ENCODE peak calls at places on chromosomes 7 and 10, in four cellular contexts. S, J, Q and V are unnamed samples.

GRCh38 chr7:129188372-129188891 is at the start of gene SMO:
- DNase-seq in Q (no peak), S (peak), J (no peak), V (no peak)

GRCh38 chr7:17497136-17497535 is 198.7 kb downstream of the AHR start:
- DNase-seq in J (peak), S (no peak), Q (peak), V (no peak)

GRCh38 chr7:258476-259190 is 31.3 kb upstream of the FOXL3 start:
- DNase-seq in J (no peak), S (no peak), Q (no peak), V (no peak)

GRCh38 chr10:5076615-5077014 is 17.6 kb upstream of the AKR1C3 start:
- DNase-seq in Q (peak), S (no peak), J (peak), V (peak)

GRCh38 chr7:27248911-27249723 is 6.5 kb downstream of the EVX1 start:
- DNase-seq in J (peak), S (no peak), Q (peak), V (peak)

GRCh38 chr7:144941127-144941526 is 105.3 kb upstream of the TPK1 start:
- DNase-seq in J (no peak), S (no peak), Q (no peak), V (no peak)

GRCh38 chr10:79400567-79401004 is 44.8 kb downstream of the ZCCHC24 start:
- DNase-seq in Q (peak), J (no peak), S (no peak), V (no peak)

GRCh38 chr10:43255644-43256431 is 11.0 kb downstream of the RASGEF1A start:
- DNase-seq in J (no peak), S (no peak), Q (peak), V (no peak)

GRCh38 chr7:4214501-4215155 is 467.5 kb upstream of the FOXK1 start:
- DNase-seq in J (no peak), S (no peak), Q (no peak), V (no peak)

GRCh38 chr10:10551595-10551994 is 466.1 kb upstream of the CELF2 start:
- DNase-seq in J (no peak), S (no peak), Q (no peak), V (no peak)

GRCh38 chr10:86254526-86255174 is 111.9 kb downstream of the GRID1 start:
- DNase-seq in J (no peak), Q (no peak), S (no peak), V (no peak)

GRCh38 chr10:71088054-71088453 is 124.3 kb upstream of the UNC5B start:
- DNase-seq in J (no peak), S (no peak), Q (no peak), V (no peak)

GRCh38 chr7:23276381-23276780 is 22.8 kb upstream of the MALSU1 start:
- DNase-seq in J (no peak), S (no peak), Q (no peak), V (no peak)

GRCh38 chr10:83007521-83007920 is 1131.8 kb upstream of the GHITM start:
- DNase-seq in S (no peak), J (no peak), Q (no peak), V (no peak)

GRCh38 chr7:135769403-135769802 is 20.8 kb upstream of the FAM180A start:
- DNase-seq in S (no peak), Q (no peak), J (no peak), V (no peak)

GRCh38 chr10:30154126-30154525 is 94.7 kb upstream of the JCAD start:
- DNase-seq in J (no peak), S (no peak), Q (no peak), V (no peak)

GRCh38 chr7:87339373-87339897 is 6.0 kb upstream of the CROT start:
- DNase-seq in Q (no peak), J (peak), S (no peak), V (peak)

GRCh38 chr10:114038819-114039218 is 4.8 kb upstream of the ADRB1 start:
- DNase-seq in J (no peak), Q (no peak), S (no peak), V (no peak)

GRCh38 chr10:116742367-116743265 is at the start of gene HSPA12A:
- DNase-seq in Q (peak), J (peak), S (peak), V (peak)

GRCh38 chr7:45598697-45599520 is 24.7 kb downstream of the ADCY1 start:
- DNase-seq in Q (no peak), S (no peak), J (no peak), V (no peak)

GRCh38 chr10:78065616-78066410 is 32.1 kb downstream of the RPS24 start:
- DNase-seq in J (no peak), Q (no peak), S (no peak), V (no peak)

GRCh38 chr10:84196941-84197340 is 2.6 kb downstream of the CDHR1 start:
- DNase-seq in J (no peak), Q (no peak), S (no peak), V (no peak)

GRCh38 chr7:77197135-77197534 is 2.5 kb downstream of the FGL2 start:
- DNase-seq in Q (no peak), J (no peak), S (no peak), V (no peak)

GRCh38 chr10:44036425-44036824 is 348.5 kb downstream of the CXCL12 start:
- DNase-seq in S (no peak), J (no peak), Q (no peak), V (no peak)

GRCh38 chr10:103752680-103753248 is 102.6 kb downstream of the SH3PXD2A start:
- DNase-seq in S (no peak), Q (peak), J (no peak), V (no peak)

GRCh38 chr7:93948106-93948505 is 26.6 kb downstream of the GNG11 start:
- DNase-seq in J (peak), Q (peak), S (no peak), V (no peak)

GRCh38 chr7:18552943-18553584 is 57.5 kb downstream of the HDAC9 start:
- DNase-seq in J (no peak), Q (peak), S (no peak), V (no peak)

GRCh38 chr7:128831994-128832879 is 2.0 kb downstream of the FLNC start:
- DNase-seq in Q (peak), J (peak), S (peak), V (no peak)

GRCh38 chr7:85776691-85777363 is 590.0 kb upstream of the SEMA3D start:
- DNase-seq in S (no peak), Q (no peak), J (peak), V (peak)

GRCh38 chr7:111082351-111082750 is 8.6 kb upstream of the LRRN3 start:
- DNase-seq in S (no peak), J (peak), Q (peak), V (peak)

GRCh38 chr10:75395171-75395954 is 6.2 kb downstream of the ZNF503 start:
- DNase-seq in S (peak), J (peak), Q (peak), V (no peak)

GRCh38 chr10:76984559-76985443 is 652.8 kb downstream of the KCNMA1 start:
- DNase-seq in S (peak), J (peak), Q (peak), V (peak)

GRCh38 chr7:77813180-77813579 is 14.6 kb downstream of the PHTF2 start:
- DNase-seq in Q (no peak), S (no peak), J (no peak), V (no peak)

DNA sequence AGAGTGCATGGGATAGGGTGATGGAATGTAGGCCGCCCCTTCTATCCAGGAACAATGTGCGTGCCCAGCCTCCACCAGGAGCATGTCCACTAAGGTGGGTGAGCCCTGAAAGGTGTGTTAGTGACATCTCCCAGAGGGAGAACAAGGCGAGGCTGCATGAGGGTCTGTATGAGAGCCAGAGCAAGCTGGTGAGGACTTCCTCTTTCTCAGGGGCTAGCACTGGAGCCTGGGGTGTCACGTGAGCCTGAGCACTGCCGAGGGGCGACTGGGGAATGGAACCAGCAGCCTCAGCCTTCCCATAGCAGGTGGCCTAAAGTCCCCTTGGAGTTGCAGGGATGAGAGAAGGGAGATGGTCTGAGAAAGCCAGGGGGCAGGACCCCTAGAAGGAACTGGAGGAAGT is 156.3 kb upstream of the COBL start:
- DNase-seq in S (no peak), Q (no peak), J (no peak), V (no peak)
- H3K4me3 ChIP-seq in S (no peak), Q (no peak), J (no peak), V (no peak)

DNA sequence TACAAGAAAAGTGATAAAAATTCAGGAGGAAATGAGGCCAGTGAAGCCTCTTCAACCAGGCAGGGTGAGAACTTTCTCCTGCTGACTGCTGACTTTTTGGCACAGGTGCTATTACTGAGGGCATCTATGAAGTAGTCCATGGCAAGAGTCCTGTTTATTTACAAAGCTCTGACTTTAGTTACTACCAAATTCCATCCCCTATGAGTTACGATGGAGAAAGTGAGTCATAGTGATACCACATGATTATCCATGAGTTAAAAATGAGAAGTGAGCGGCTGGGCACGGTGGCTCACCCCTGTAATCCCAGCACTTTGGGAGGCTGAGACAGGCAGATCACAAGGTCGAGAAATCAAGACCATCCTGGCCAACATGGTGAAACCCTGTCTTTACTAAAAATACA is 19.9 kb downstream of the CCDC3 start:
- DNase-seq in J (no peak), S (no peak), Q (peak), V (no peak)
- H3K4me3 ChIP-seq in J (no peak), S (no peak), Q (no peak), V (no peak)

GRCh38 chr10:73887038-73888015 is 13.0 kb upstream of the CAMK2G start:
- DNase-seq in S (peak), J (peak), Q (peak), V (peak)

GRCh38 chr10:73888514-73888913 is 14.2 kb upstream of the CAMK2G start:
- DNase-seq in J (no peak), Q (peak), S (no peak), V (no peak)

GRCh38 chr10:73886625-73887024 is 12.3 kb upstream of the CAMK2G start:
- DNase-seq in J (no peak), Q (peak), S (no peak), V (no peak)

GRCh38 chr10:73890261-73890660 is 15.9 kb upstream of the CAMK2G start:
- DNase-seq in S (no peak), Q (no peak), J (no peak), V (no peak)

GRCh38 chr10:73889014-73889413 is 14.7 kb upstream of the CAMK2G start:
- DNase-seq in S (peak), Q (peak), J (peak), V (peak)
- H3K4me3 ChIP-seq in S (no peak), Q (no peak), J (no peak), V (no peak)

DNA sequence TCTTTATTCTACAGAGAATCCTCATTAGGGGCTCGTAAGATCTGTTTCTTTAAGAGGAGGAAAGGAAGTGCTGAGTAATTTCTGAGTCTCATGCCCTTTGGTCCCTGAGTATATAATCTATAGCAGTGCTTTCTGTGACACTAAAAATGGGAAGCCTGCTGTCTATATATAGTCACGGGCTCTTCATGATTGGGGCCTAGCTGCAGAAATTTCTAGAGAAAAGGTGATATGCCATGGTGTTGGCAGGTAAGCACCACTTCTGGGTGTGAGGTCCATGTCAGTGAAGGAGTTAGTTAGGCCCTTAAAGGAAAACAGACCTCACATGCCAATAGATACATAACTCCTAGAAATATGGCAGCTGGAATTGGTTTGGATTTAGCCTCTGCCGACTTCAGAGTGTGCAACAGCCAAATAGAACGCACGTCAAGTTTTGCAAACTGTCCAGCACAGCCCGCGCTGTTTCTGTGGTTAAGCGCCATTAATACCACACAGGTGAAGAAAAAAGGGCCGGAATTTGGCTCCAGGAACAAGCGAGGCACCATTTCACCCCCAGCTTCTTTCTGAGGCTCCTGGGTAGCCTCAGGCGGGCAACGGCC is 123.2 kb downstream of the TACC2 start:
- DNase-seq in S (no peak), Q (peak), J (peak), V (no peak)
- H3K4me3 ChIP-seq in S (peak), Q (peak), J (peak), V (peak)

DNA sequence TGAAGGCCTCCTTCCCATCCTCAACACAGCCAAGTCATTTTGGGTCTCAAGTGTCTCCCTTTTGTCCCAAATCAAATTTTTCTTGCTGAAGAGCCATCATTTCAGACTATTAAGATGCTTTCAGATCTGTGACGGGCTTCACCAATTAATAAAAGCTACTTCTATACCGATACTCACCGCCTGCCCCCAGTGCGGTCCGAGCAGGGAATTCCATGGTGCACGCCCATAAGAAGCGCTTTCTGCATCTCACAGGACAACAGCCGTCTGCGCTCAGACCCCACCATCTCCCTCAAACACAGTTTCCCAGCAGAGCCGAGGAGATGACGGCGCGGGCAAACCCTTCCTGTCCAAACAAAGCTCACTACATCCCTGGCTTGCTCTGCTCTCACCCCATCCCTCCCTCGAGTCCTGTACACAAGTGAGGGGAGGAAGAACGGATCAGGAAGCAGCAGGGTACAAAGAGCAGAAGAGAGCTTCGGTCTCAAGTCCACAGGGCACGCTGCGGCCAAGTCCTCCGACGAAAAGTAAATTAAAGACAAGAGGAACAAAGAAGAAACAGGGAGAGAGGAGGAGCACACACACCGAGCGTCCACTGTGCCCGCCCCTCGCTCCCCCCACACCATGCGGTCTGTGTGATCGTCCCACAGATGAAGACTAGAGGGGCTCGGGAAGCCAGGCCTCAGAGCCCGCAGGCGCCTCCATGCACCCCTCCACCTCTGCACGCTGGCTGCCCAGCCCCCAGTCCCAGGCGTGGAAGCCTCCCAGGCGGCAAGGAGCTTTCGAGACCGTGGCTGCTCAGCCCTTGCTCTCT is 122.0 kb downstream of the MAD1L1 start:
- DNase-seq in S (no peak), J (no peak), Q (no peak), V (no peak)
- H3K4me3 ChIP-seq in S (no peak), J (no peak), Q (no peak), V (no peak)

GRCh38 chr10:73589538-73590126 is 1.5 kb downstream of the USP54 start:
- DNase-seq in J (no peak), S (no peak), Q (peak), V (no peak)

GRCh38 chr10:73585223-73585784 is 5.8 kb downstream of the USP54 start:
- DNase-seq in J (no peak), Q (peak), S (no peak), V (no peak)

GRCh38 chr10:73584737-73585136 is 6.4 kb downstream of the USP54 start:
- DNase-seq in Q (peak), S (no peak), J (peak), V (peak)

GRCh38 chr10:73588656-73589055 is 2.5 kb downstream of the USP54 start:
- DNase-seq in J (no peak), S (no peak), Q (peak), V (no peak)

GRCh38 chr10:73586583-73586984 is 4.6 kb downstream of the USP54 start:
- DNase-seq in J (peak), Q (peak), S (no peak), V (peak)
- H3K4me3 ChIP-seq in J (no peak), Q (no peak), S (no peak), V (no peak)